ENCODE peak calls at places on chromosome 13, in nine cellular contexts. A is pancreas, C is BE2C, K is mucosa of descending colon, V is HepG2, R is tibial artery, M is adipocyte, G is GM23338, Y is right atrium auricular region. W is an unnamed sample.

GRCh38 chr13:80341771-80342271 is 895 bp upstream of the SPRY2 start:
- DNase-seq in A (peak; percentile 51), C (peak; percentile 81), K (peak; percentile 68), V (peak; percentile 49), R (peak; percentile 74), M (peak; percentile 56), G (peak; percentile 77), Y (peak; percentile 67), W (no peak)

GRCh38 chr13:43522788-43523187 is 264.0 kb downstream of the ENOX1 start:
- DNase-seq in A (no peak), C (no peak), K (no peak), V (no peak), R (no peak), M (peak; percentile 38), G (no peak), Y (no peak), W (no peak)

GRCh38 chr13:42849200-42849599 is 67.8 kb downstream of the FAM216B start:
- DNase-seq in A (no peak), C (no peak), K (no peak), V (no peak), R (no peak), M (no peak), G (no peak), Y (no peak), W (no peak)

GRCh38 chr13:22765566-22765965 is 415.2 kb upstream of the SGCG start:
- DNase-seq in A (no peak), C (no peak), K (no peak), V (no peak), R (no peak), M (no peak), G (no peak), Y (no peak), W (no peak)

GRCh38 chr13:96229356-96229755 is 139.4 kb downstream of the HS6ST3 start:
- DNase-seq in A (no peak), C (peak; percentile 36), K (no peak), V (peak; percentile 21), R (no peak), M (peak; percentile 10), G (peak; percentile 72), Y (no peak), W (peak; percentile 37)

GRCh38 chr13:98810746-98811145 is 58.3 kb upstream of the SLC15A1 start:
- DNase-seq in A (no peak), C (no peak), K (no peak), V (no peak), R (no peak), M (no peak), G (no peak), Y (no peak), W (no peak)

GRCh38 chr13:59835569-59835968 is 328.2 kb downstream of the DIAPH3 start:
- DNase-seq in A (no peak), C (no peak), K (no peak), V (no peak), R (no peak), M (no peak), G (no peak), Y (no peak), W (no peak)

GRCh38 chr13:98443800-98444325 is 133.0 kb downstream of the STK24 start:
- DNase-seq in A (no peak), C (no peak), K (no peak), V (no peak), R (no peak), M (no peak), G (no peak), Y (no peak), W (no peak)

GRCh38 chr13:78598933-78599332 is 4.4 kb downstream of the POU4F1 start:
- DNase-seq in A (no peak), C (no peak), K (no peak), V (no peak), R (no peak), M (no peak), G (no peak), Y (no peak), W (no peak)

GRCh38 chr13:92172191-92172590 is 773.8 kb downstream of the GPC5 start:
- DNase-seq in A (no peak), C (no peak), K (no peak), V (no peak), R (no peak), M (no peak), G (no peak), Y (no peak), W (no peak)

GRCh38 chr13:33797622-33798021 is 20.3 kb upstream of the RFC3 start:
- DNase-seq in A (no peak), C (no peak), K (no peak), V (no peak), R (no peak), M (peak; percentile 52), G (no peak), Y (no peak), W (no peak)

GRCh38 chr13:106104281-106104901 is 431.1 kb downstream of the EFNB2 start:
- DNase-seq in A (no peak), C (no peak), K (no peak), V (no peak), R (no peak), M (peak; percentile 71), G (no peak), Y (no peak), W (no peak)

DNA sequence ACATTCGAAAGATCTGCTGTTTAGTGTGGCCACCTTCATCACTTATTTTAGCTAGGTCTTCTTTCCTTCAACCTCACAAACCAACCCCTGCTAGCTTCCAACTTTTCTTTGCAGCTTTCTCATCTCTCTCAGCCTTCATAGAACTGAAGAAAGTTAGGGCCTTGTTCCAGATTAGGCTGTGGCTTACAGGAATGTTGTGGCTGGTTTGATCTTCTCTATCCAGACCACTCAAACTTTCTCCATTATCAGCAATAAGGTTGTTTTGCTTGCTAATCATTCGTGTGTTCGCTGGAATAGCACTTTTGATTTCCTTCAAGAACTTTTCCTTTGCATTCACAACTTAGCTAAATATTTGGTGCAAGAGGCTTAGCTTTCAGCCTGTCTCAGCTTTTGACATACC is 44.7 kb downstream of the CARS2 start:
- DNase-seq in A (no peak), C (no peak), K (no peak), V (no peak), R (no peak), M (no peak), G (no peak), Y (no peak), W (no peak)
- H3K36me3 ChIP-seq in A (peaks cover 24% of the 10 kb centered on the region), C (peaks cover 24% of the 10 kb centered on the region), K (peaks cover 3% of the 10 kb centered on the region), V (peaks cover 61% of the 10 kb centered on the region), R (peaks cover 79% of the 10 kb centered on the region), M (peaks cover 79% of the 10 kb centered on the region), G (peaks cover 19% of the 10 kb centered on the region), Y (peaks cover 35% of the 10 kb centered on the region), W (peaks cover 5% of the 10 kb centered on the region)

GRCh38 chr13:49369876-49370275 is 74.0 kb downstream of the CAB39L start:
- DNase-seq in A (no peak), C (no peak), K (no peak), V (no peak), R (no peak), M (no peak), G (no peak), Y (no peak), W (no peak)
- H3K4me1 ChIP-seq in A (no peaks in the 10 kb centered on the region), C (peaks cover 2% of the 10 kb centered on the region), K (no peaks in the 10 kb centered on the region), V (peaks cover 31% of the 10 kb centered on the region), R (peaks cover 82% of the 10 kb centered on the region), M (peaks cover 36% of the 10 kb centered on the region), G (peaks cover 11% of the 10 kb centered on the region), Y (no peaks in the 10 kb centered on the region), W (no peaks in the 10 kb centered on the region)

DNA sequence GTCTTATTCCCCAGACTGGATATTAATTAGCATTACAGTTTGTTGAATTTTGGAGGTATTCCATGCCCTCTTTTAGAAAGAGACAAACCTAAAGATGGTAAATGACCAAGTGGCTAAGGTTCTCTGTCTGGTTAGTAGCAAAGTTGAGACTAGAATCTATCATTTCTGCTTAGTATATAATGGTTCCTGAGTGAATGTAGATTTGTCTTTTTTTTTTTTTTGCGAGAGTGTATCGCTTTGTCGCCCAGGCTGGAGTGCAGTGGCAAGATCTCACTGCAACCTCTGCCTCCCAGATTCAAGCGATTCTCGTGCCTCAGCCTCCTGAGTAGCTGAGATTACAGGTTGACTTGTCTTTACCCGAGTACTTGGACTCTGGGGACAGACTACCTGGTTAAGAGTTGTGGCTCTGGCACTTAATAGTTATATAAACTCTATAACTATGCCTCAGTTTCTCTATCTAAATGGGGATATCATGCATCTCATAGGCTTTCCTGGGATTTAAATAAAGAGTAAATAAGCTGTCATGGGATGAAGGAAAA is 2.7 kb downstream of the NAA16 start:
- DNase-seq in A (no peak), C (no peak), K (no peak), V (no peak), R (no peak), M (no peak), G (no peak), Y (no peak), W (no peak)
- H3K4me3 ChIP-seq in A (no peak overlapping the region), C (peak overlapping the region; percentile 100), K (no peak overlapping the region), V (peak overlapping the region; percentile 94), R (no peak overlapping the region), M (peak overlapping the region; percentile 96), G (peak overlapping the region; percentile 98), Y (no peak overlapping the region), W (no peak overlapping the region)

GRCh38 chr13:112876305-112877000 is 92.6 kb upstream of the MCF2L start:
- DNase-seq in A (peak; percentile 8), C (no peak), K (peak; percentile 17), V (no peak), R (no peak), M (no peak), G (no peak), Y (no peak), W (no peak)

GRCh38 chr13:112875627-112876026 is 93.4 kb upstream of the MCF2L start:
- DNase-seq in A (no peak), C (no peak), K (peak; percentile 39), V (no peak), R (no peak), M (no peak), G (no peak), Y (no peak), W (no peak)

GRCh38 chr13:112877496-112877895 is 91.5 kb upstream of the MCF2L start:
- DNase-seq in A (no peak), C (no peak), K (peak; percentile 29), V (no peak), R (no peak), M (no peak), G (no peak), Y (no peak), W (no peak)

GRCh38 chr13:112877976-112878955 is 90.7 kb upstream of the MCF2L start:
- DNase-seq in A (no peak), C (no peak), K (peak; percentile 17), V (no peak), R (no peak), M (no peak), G (no peak), Y (no peak), W (no peak)

DNA sequence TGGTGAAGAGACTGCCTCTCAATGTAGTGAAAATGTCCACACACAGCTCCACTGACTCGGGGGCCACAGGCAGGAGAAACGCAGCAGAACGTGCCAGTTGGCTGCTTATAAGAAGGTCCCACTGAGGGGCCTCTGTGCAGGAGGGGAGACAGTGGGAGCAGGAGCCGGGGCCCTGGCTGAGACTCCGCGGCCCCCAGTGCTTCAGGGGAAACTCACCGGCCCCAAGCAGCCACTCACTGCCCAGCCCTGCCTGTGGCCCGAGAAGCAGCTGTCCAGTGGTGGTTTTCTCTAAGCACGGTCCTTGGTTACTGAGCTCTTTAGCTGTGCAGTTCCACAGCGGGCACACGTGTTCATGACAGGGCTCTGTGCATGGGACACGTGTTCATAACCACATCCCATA is 91.9 kb upstream of the MCF2L start:
- DNase-seq in A (no peak), C (no peak), K (peak; percentile 24), V (no peak), R (no peak), M (no peak), G (no peak), Y (no peak), W (no peak)
- H3K36me3 ChIP-seq in A (peaks cover 11% of the 10 kb centered on the region), C (peaks cover 5% of the 10 kb centered on the region), K (no peaks in the 10 kb centered on the region), V (peaks cover 65% of the 10 kb centered on the region), R (peaks cover 55% of the 10 kb centered on the region), M (no peaks in the 10 kb centered on the region), G (no peaks in the 10 kb centered on the region), Y (peaks cover 45% of the 10 kb centered on the region), W (peaks cover 28% of the 10 kb centered on the region)

GRCh38 chr13:73338389-73338788 is 279.6 kb downstream of the KLF5 start:
- DNase-seq in A (no peak), C (no peak), K (no peak), V (no peak), R (no peak), M (no peak), G (no peak), Y (no peak), W (no peak)
- H3K4me1 ChIP-seq in A (peaks cover 3% of the 10 kb centered on the region), C (no peaks in the 10 kb centered on the region), K (no peaks in the 10 kb centered on the region), V (peaks cover 8% of the 10 kb centered on the region), R (no peaks in the 10 kb centered on the region), M (no peaks in the 10 kb centered on the region), G (peaks cover 8% of the 10 kb centered on the region), Y (no peaks in the 10 kb centered on the region), W (no peaks in the 10 kb centered on the region)